ENCODE peak calls at places on chromosomes 7 and 10, in four cellular contexts. N is transverse colon, B is HL-60, J is stomach. E is an unnamed sample.

GRCh38 chr7:832292-832967 is at the start of gene SUN1:
- DNase-seq in B (no peak), N (no peak), J (no peak), E (no peak)

GRCh38 chr10:92849576-92850090 is 1.3 kb downstream of the EXOC6 start:
- DNase-seq in N (no peak), J (no peak), B (no peak), E (no peak)

GRCh38 chr10:31769564-31769963 is 159.1 kb downstream of the ARHGAP12 start:
- DNase-seq in N (no peak), J (no peak), B (no peak), E (no peak)

GRCh38 chr7:95201718-95202117 is 122.6 kb downstream of the PON1 start:
- DNase-seq in N (no peak), B (no peak), J (no peak), E (no peak)

GRCh38 chr7:20307901-20308300 is 22.8 kb upstream of the ITGB8 start:
- DNase-seq in N (no peak), J (no peak), B (no peak), E (no peak)

GRCh38 chr10:97321032-97321806 is 2.1 kb downstream of the FRAT1 start:
- DNase-seq in J (no peak), N (peak; percentile 49), B (no peak), E (no peak)

GRCh38 chr7:28203498-28204240 is 23.1 kb upstream of the JAZF1 start:
- DNase-seq in J (no peak), B (no peak), N (no peak), E (no peak)

GRCh38 chr10:1530871-1531517 is 206.3 kb downstream of the ADARB2 start:
- DNase-seq in B (no peak), N (no peak), J (no peak), E (no peak)

GRCh38 chr7:159051916-159052315 is 92.8 kb downstream of the VIPR2 start:
- DNase-seq in J (no peak), N (no peak), B (no peak), E (no peak)

GRCh38 chr7:152313879-152314604 is 121.8 kb downstream of the KMT2C start:
- DNase-seq in J (no peak), N (no peak), B (peak; percentile 79), E (peak; percentile 97)

GRCh38 chr7:80415114-80415513 is 96.8 kb downstream of the GNAT3 start:
- DNase-seq in J (no peak), N (no peak), B (no peak), E (no peak)

GRCh38 chr7:17233643-17234397 is 64.6 kb upstream of the AHR start:
- DNase-seq in N (no peak), J (no peak), B (peak; percentile 15), E (no peak)

GRCh38 chr10:88156341-88156740 is 292.9 kb downstream of the PTEN start:
- DNase-seq in J (no peak), N (no peak), B (no peak), E (no peak)

GRCh38 chr10:80357000-80357803 is 621 bp downstream of the DYDC2 start:
- DNase-seq in J (no peak), N (peak; percentile 8), B (no peak), E (no peak)

GRCh38 chr10:103714232-103714891 is 141.0 kb downstream of the SH3PXD2A start:
- DNase-seq in J (no peak), B (no peak), N (no peak), E (no peak)

GRCh38 chr10:34854147-34854601 is 39.1 kb upstream of the PARD3 start:
- DNase-seq in J (no peak), N (no peak), B (no peak), E (no peak)

GRCh38 chr10:78972160-78972946 is 96.4 kb upstream of the ZMIZ1 start:
- DNase-seq in N (peak; percentile 59), B (no peak), J (peak; percentile 48), E (no peak)

GRCh38 chr7:108310351-108310750 is 145.9 kb downstream of the NRCAM start:
- DNase-seq in J (no peak), B (no peak), N (no peak), E (no peak)

GRCh38 chr7:138472292-138473079 is 12.4 kb downstream of the TRIM24 start:
- DNase-seq in B (no peak), J (no peak), N (no peak), E (no peak)

GRCh38 chr10:104641150-104642000 is at the start of gene SORCS3:
- DNase-seq in B (no peak), J (no peak), N (no peak), E (no peak)

GRCh38 chr10:88499569-88500470 is 83.3 kb downstream of the RNLS start:
- DNase-seq in N (no peak), J (no peak), B (no peak), E (no peak)

GRCh38 chr7:140672382-140673062 is at the start of gene ADCK2:
- DNase-seq in B (no peak), N (peak; percentile 74), J (peak; percentile 71), E (no peak)

DNA sequence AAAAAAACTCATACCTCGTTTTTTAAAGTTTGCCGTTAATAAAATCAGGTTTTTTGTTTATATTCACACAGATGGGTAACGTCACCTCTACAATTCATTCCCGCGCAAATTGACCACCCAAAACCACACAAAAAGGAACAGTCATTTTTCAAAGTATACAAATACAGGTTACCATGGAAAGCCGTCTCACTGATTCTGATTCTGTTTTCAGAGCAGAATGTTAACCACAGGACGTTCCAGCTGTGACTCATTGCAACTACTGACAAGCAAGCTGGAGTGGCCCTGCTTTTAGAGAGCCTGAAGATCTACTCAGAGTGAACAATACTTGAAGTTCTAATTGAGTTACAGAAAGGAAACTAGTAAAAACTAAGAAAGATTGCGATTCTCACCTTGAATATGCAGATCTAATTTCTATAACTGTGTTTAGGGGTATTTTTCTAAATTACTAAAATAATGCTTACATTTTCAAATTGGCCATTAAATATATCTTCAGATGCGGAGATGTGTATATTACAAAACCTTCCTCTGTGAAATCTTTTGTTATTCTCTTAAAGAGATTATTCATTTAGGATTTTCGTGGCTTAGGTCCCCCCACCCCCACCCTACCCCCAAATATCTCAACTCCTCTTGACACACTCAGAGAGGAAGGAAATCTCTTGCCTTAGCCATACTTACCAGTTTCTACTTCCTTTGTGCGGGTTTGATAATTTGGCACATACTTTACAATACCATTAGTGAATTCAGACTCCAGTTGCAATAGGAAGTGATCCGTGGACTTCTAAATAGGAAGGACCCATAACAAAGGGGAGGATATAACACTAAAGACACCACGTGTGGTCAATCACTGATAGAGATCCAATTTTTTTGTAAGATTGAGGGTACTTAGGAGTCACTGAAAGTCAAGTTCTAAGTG is 106.0 kb downstream of the CUBN start:
- DNase-seq in N (peak; percentile 70), J (peak; percentile 37), B (no peak), E (no peak)
- TF ChIP-seq POLR2AphosphoS5 in N (peak; percentile 55), J (peak; percentile 70), B (no peak), E (no peak)

DNA sequence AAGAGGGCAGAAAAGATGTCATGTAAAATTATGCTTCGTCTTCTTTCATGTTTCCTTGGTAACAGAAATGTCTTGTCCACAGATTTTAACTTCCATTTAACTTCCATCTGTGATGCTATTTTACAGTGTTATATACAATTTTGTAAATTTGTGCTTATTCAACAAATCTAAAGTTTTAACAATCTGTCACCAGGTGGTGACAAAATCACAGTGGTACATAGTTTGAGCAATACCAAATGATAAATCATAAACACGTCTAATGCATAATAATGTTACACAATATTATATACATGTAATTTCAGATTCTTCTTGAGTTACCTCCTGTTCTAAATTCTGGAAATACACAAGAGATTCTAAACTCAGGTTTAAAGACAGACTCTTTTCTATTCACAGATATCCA is 784.4 kb upstream of the CELF2 start:
- DNase-seq in J (no peak), B (no peak), N (no peak), E (no peak)
- TF ChIP-seq POLR2AphosphoS5 in J (no peak), B (no peak), N (no peak), E (no peak)

DNA sequence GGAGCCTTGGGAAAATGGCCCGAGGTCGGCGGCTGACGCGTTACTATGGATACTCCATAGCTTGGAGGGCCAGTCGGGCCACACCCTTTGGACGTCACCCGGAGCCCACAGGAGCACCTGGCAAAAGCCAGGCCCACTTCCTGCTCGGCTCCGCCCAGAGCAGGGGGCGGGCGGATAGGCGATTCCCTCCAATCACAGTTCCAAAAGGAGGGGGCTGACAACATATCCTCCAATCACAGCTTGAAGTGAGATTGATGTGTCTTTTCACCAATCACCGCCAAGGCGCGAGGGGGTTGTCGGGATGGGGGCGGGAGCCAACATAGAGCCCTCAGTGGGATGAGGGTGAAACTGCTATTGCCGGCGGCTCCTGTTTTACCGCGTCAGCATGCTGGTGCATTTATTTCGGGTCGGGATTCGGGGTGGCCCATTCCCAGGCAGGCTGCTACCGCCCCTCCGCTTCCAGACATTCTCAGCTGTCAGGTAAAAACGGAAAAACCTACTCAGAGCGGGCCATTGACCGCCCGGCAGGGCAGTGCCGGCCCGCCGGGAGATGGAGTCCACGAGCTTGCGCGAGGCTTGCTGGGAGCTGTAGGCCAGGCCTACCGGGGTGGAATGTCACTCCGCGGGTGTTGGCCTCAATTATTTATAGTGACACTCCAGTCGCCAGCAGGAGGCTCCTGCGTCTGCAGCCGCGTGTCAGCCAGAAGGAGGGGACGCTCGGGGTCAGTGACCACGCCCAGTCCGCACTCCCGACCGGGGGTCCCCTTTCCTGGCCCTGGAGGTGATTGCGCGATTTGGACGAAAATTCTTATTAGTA is at the start of gene ABCB8:
- DNase-seq in J (peak; percentile 99), N (peak; percentile 99), B (peak; percentile 98), E (peak; percentile 98)
- TF ChIP-seq POLR2AphosphoS5 in J (peak; percentile 68), N (peak; percentile 28), B (no peak), E (peak; percentile 85)

GRCh38 chr7:11188529-11189310 is 215.0 kb downstream of the PHF14 start:
- DNase-seq in B (no peak), N (no peak), J (no peak), E (no peak)

GRCh38 chr7:11181590-11181989 is 207.9 kb downstream of the PHF14 start:
- DNase-seq in N (no peak), B (no peak), J (no peak), E (no peak)

GRCh38 chr7:11182736-11183135 is 209.1 kb downstream of the PHF14 start:
- DNase-seq in B (no peak), N (no peak), J (no peak), E (no peak)

DNA sequence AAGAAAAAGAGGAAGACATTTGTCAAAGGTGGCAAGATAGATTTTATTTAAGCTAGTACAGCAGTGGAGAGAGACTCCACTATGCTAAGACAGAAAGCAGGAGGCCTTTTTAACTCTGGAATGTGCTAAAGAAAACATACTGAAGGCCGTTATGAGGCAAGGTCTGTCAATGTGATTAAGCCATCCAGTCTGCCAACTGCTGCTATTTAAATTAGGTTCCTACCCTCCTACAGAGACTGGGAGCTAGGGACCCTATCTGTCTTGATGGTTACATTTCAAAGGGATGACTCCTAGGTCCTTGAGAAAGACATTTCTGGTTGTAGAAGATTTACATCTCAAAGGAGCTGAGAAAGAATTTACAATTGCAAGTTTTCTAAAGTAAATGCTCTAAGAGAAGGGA is 211.5 kb downstream of the PHF14 start:
- DNase-seq in B (no peak), N (no peak), J (no peak), E (no peak)
- TF ChIP-seq POLR2AphosphoS5 in B (no peak), N (no peak), J (no peak), E (no peak)

E was measured in SK-N-MC.